ENCODE peak calls at places on chromosomes 16 and 17, in six cellular contexts. Z is K562, X is pancreas, K is HCT116, S is mucosa of descending colon, E is GM12878. A is an unnamed sample.

GRCh38 chr16:10812352-10813122 is 6.1 kb downstream of the TVP23A start:
- ATAC-seq in X (no peak), Z (no peak), E (peak; percentile 90), S (no peak), K (no peak), A (no peak)

GRCh38 chr16:87446479-87446878 is 46.3 kb downstream of the ZCCHC14 start:
- ATAC-seq in K (no peak), Z (no peak), X (no peak), E (no peak), S (no peak), A (no peak)

GRCh38 chr16:3993052-3993785 is 112.7 kb upstream of the CREBBP start:
- ATAC-seq in E (no peak), Z (no peak), S (no peak), K (no peak), X (no peak), A (no peak)

GRCh38 chr16:50334106-50334975 is 34.4 kb downstream of the BRD7 start:
- ATAC-seq in E (no peak), K (no peak), Z (peak; percentile 79), S (peak; percentile 40), X (peak; percentile 15), A (peak; percentile 41)

GRCh38 chr16:62903961-62904502 is 867.8 kb upstream of the CDH8 start:
- ATAC-seq in S (no peak), X (no peak), Z (no peak), E (no peak), K (no peak), A (no peak)

GRCh38 chr17:70136131-70136530 is 33.2 kb upstream of the KCNJ2 start:
- ATAC-seq in K (no peak), E (no peak), X (no peak), S (peak; percentile 66), Z (no peak), A (no peak)

GRCh38 chr17:50634123-50634914 is at the start of gene ABCC3:
- ATAC-seq in S (peak; percentile 72), Z (no peak), K (peak; percentile 29), E (peak; percentile 52), X (peak; percentile 63), A (peak; percentile 60)

GRCh38 chr17:38421224-38421841 is 6.9 kb upstream of the ARHGAP23 start:
- ATAC-seq in E (no peak), Z (no peak), K (no peak), X (no peak), S (no peak), A (peak; percentile 37)

GRCh38 chr16:30774367-30775130 is 12.4 kb downstream of the RNF40 start:
- ATAC-seq in K (peak; percentile 1), Z (no peak), X (peak; percentile 14), E (peak; percentile 2), S (peak; percentile 2), A (no peak)

GRCh38 chr16:69482410-69482951 is 58.1 kb downstream of the CYB5B start:
- ATAC-seq in K (peak; percentile 15), E (no peak), X (no peak), S (peak; percentile 22), Z (no peak), A (peak; percentile 65)

GRCh38 chr16:68445458-68445857 is 2.9 kb downstream of the SMPD3 start:
- ATAC-seq in E (peak; percentile 64), K (peak; percentile 71), Z (peak; percentile 62), X (no peak), S (peak; percentile 50), A (no peak)

GRCh38 chr17:31492206-31492605 is 100.7 kb downstream of the RAB11FIP4 start:
- ATAC-seq in S (no peak), Z (no peak), X (no peak), K (no peak), E (no peak), A (no peak)

GRCh38 chr16:68009157-68009735 is 6.5 kb downstream of the DPEP2NB start:
- ATAC-seq in X (no peak), Z (no peak), K (no peak), S (no peak), E (no peak), A (no peak)

GRCh38 chr16:83574388-83574787 is 233.4 kb upstream of the HSBP1 start:
- ATAC-seq in X (no peak), Z (no peak), E (no peak), K (no peak), S (no peak), A (no peak)

GRCh38 chr16:73124097-73124652 is 76.2 kb upstream of the ZFHX3 start:
- ATAC-seq in S (no peak), E (no peak), X (no peak), Z (no peak), K (no peak), A (no peak)

GRCh38 chr17:59652119-59652518 is 32.4 kb downstream of the CLTC start:
- ATAC-seq in K (no peak), Z (no peak), E (no peak), S (no peak), X (no peak), A (no peak)
- H3K36me3 ChIP-seq in K (peaks cover 84% of the 10 kb centered on the region), Z (peaks cover 96% of the 10 kb centered on the region), E (peaks cover 2% of the 10 kb centered on the region), S (peaks cover 25% of the 10 kb centered on the region), X (peaks cover 22% of the 10 kb centered on the region), A (peaks cover 97% of the 10 kb centered on the region)

DNA sequence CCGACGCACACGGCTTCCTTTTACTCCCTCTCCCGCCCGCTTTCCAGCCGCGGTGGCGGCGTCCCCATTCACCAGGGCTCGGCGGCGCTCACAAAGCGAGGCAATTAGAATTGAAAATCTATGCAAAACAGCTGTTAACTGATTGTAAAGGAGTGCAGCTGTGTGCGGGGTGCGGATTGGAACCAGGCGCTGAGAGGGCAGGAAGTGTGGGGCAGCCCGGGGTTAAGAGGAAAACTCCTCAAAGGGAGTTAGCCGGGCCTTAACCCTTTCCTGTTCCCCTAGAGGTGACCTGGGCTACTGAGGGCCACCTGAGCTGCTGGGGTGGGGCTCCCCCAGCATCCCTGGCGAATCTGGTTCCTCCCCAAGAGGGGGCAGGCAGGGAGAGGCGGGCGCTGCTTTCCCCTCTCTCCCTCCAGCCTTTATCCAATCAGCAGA is 5.8 kb upstream of the GSE1 start:
- ATAC-seq in Z (peak; percentile 15), X (no peak), S (peak; percentile 3), K (no peak), E (no peak), A (no peak)
- H3K4me1 ChIP-seq in Z (peaks cover 78% of the 10 kb centered on the region), X (peaks cover 50% of the 10 kb centered on the region), S (peaks cover 60% of the 10 kb centered on the region), K (peaks cover 10% of the 10 kb centered on the region), E (peaks cover 32% of the 10 kb centered on the region), A (no peaks in the 10 kb centered on the region)

GRCh38 chr16:89855301-89855945 is 18.0 kb upstream of the TCF25 start:
- ATAC-seq in X (no peak), K (no peak), S (no peak), Z (no peak), E (no peak), A (peak; percentile 43)
- TF ChIP-seq CTCF in X (no peak), K (no peak), S (no peak), Z (no peak), E (no peak), A (no peak)

GRCh38 chr16:28205117-28205899 is 6.5 kb downstream of the XPO6 start:
- ATAC-seq in K (no peak), Z (no peak), S (peak; percentile 32), E (no peak), X (no peak), A (no peak)
- H3K36me3 ChIP-seq in K (peaks cover 62% of the 10 kb centered on the region), Z (peaks cover 95% of the 10 kb centered on the region), S (no peaks in the 10 kb centered on the region), E (peaks cover 7% of the 10 kb centered on the region), X (no peaks in the 10 kb centered on the region), A (peaks cover 84% of the 10 kb centered on the region)